ENCODE peak calls at places on chromosomes 6 and 20, in nine cellular contexts. One of them, this sample, is unnamed.

GRCh38 chr6:149563203-149563927 is 2.8 kb upstream of the GINM1 start:
- DNase-seq in K562: no peak
- DNase-seq in cardiac muscle cell: no peak
- DNase-seq in lower leg skin: no peak
- DNase-seq in fibroblast of the aortic adventitia: peak; percentile 88
- DNase-seq in IMR-90: peak; percentile 90
- DNase-seq in right atrium auricular region: no peak
- DNase-seq in retinal pigment epithelial cell: no peak
- DNase-seq in foreskin fibroblast: peak; percentile 67
- DNase-seq in this sample: peak; percentile 53

GRCh38 chr20:38872036-38872435 is 54.2 kb upstream of the FAM83D start:
- DNase-seq in K562: no peak
- DNase-seq in cardiac muscle cell: no peak
- DNase-seq in lower leg skin: no peak
- DNase-seq in fibroblast of the aortic adventitia: no peak
- DNase-seq in IMR-90: no peak
- DNase-seq in right atrium auricular region: no peak
- DNase-seq in retinal pigment epithelial cell: no peak
- DNase-seq in foreskin fibroblast: no peak
- DNase-seq in this sample: no peak

GRCh38 chr6:15801912-15802311 is 139.1 kb upstream of the DTNBP1 start:
- DNase-seq in K562: no peak
- DNase-seq in cardiac muscle cell: no peak
- DNase-seq in lower leg skin: no peak
- DNase-seq in fibroblast of the aortic adventitia: no peak
- DNase-seq in IMR-90: no peak
- DNase-seq in right atrium auricular region: no peak
- DNase-seq in retinal pigment epithelial cell: no peak
- DNase-seq in foreskin fibroblast: no peak
- DNase-seq in this sample: no peak

GRCh38 chr20:25346349-25346748 is 44.3 kb downstream of the ABHD12 start:
- DNase-seq in K562: no peak
- DNase-seq in cardiac muscle cell: no peak
- DNase-seq in lower leg skin: no peak
- DNase-seq in fibroblast of the aortic adventitia: no peak
- DNase-seq in IMR-90: no peak
- DNase-seq in right atrium auricular region: no peak
- DNase-seq in retinal pigment epithelial cell: no peak
- DNase-seq in foreskin fibroblast: no peak
- DNase-seq in this sample: no peak

GRCh38 chr20:37941992-37942391 is 39.1 kb downstream of the VSTM2L start:
- DNase-seq in K562: no peak
- DNase-seq in cardiac muscle cell: no peak
- DNase-seq in lower leg skin: no peak
- DNase-seq in fibroblast of the aortic adventitia: no peak
- DNase-seq in IMR-90: no peak
- DNase-seq in right atrium auricular region: no peak
- DNase-seq in retinal pigment epithelial cell: no peak
- DNase-seq in foreskin fibroblast: no peak
- DNase-seq in this sample: no peak

GRCh38 chr6:41901882-41902519 is 6.8 kb upstream of the USP49 start:
- DNase-seq in K562: peak; percentile 84
- DNase-seq in cardiac muscle cell: no peak
- DNase-seq in lower leg skin: no peak
- DNase-seq in fibroblast of the aortic adventitia: no peak
- DNase-seq in IMR-90: peak; percentile 16
- DNase-seq in right atrium auricular region: no peak
- DNase-seq in retinal pigment epithelial cell: no peak
- DNase-seq in foreskin fibroblast: no peak
- DNase-seq in this sample: no peak

GRCh38 chr6:451847-452246 is 60.3 kb downstream of the IRF4 start:
- DNase-seq in K562: no peak
- DNase-seq in cardiac muscle cell: no peak
- DNase-seq in lower leg skin: no peak
- DNase-seq in fibroblast of the aortic adventitia: no peak
- DNase-seq in IMR-90: no peak
- DNase-seq in right atrium auricular region: no peak
- DNase-seq in retinal pigment epithelial cell: no peak
- DNase-seq in foreskin fibroblast: no peak
- DNase-seq in this sample: no peak

GRCh38 chr6:136669299-136669699 is 119.1 kb upstream of the MAP7 start:
- DNase-seq in K562: peak; percentile 77
- DNase-seq in cardiac muscle cell: no peak
- DNase-seq in lower leg skin: no peak
- DNase-seq in fibroblast of the aortic adventitia: peak; percentile 74
- DNase-seq in IMR-90: peak; percentile 89
- DNase-seq in right atrium auricular region: no peak
- DNase-seq in retinal pigment epithelial cell: peak; percentile 64
- DNase-seq in foreskin fibroblast: peak; percentile 87
- DNase-seq in this sample: peak; percentile 67

GRCh38 chr6:131950767-131951575 is at the start of gene CCN2:
- DNase-seq in K562: no peak
- DNase-seq in cardiac muscle cell: peak; percentile 91
- DNase-seq in lower leg skin: peak; percentile 82
- DNase-seq in fibroblast of the aortic adventitia: peak; percentile 100
- DNase-seq in IMR-90: peak; percentile 100
- DNase-seq in right atrium auricular region: peak; percentile 97
- DNase-seq in retinal pigment epithelial cell: peak; percentile 99
- DNase-seq in foreskin fibroblast: peak; percentile 98
- DNase-seq in this sample: peak; percentile 96

GRCh38 chr20:57807418-57808265 is 97.8 kb upstream of the PMEPA1 start:
- DNase-seq in K562: no peak
- DNase-seq in cardiac muscle cell: peak; percentile 70
- DNase-seq in lower leg skin: no peak
- DNase-seq in fibroblast of the aortic adventitia: no peak
- DNase-seq in IMR-90: no peak
- DNase-seq in right atrium auricular region: no peak
- DNase-seq in retinal pigment epithelial cell: no peak
- DNase-seq in foreskin fibroblast: no peak
- DNase-seq in this sample: no peak

GRCh38 chr20:44924526-44924925 is 14.7 kb downstream of the PABPC1L start:
- DNase-seq in K562: no peak
- DNase-seq in cardiac muscle cell: peak; percentile 49
- DNase-seq in lower leg skin: no peak
- DNase-seq in fibroblast of the aortic adventitia: peak; percentile 7
- DNase-seq in IMR-90: no peak
- DNase-seq in right atrium auricular region: no peak
- DNase-seq in retinal pigment epithelial cell: no peak
- DNase-seq in foreskin fibroblast: no peak
- DNase-seq in this sample: no peak

GRCh38 chr20:48910360-48910781 is 11.1 kb upstream of the ARFGEF2 start:
- DNase-seq in K562: no peak
- DNase-seq in cardiac muscle cell: no peak
- DNase-seq in lower leg skin: no peak
- DNase-seq in fibroblast of the aortic adventitia: peak; percentile 19
- DNase-seq in IMR-90: no peak
- DNase-seq in right atrium auricular region: no peak
- DNase-seq in retinal pigment epithelial cell: no peak
- DNase-seq in foreskin fibroblast: no peak
- DNase-seq in this sample: no peak

GRCh38 chr20:48909910-48910309 is 11.6 kb upstream of the ARFGEF2 start:
- DNase-seq in K562: no peak
- DNase-seq in cardiac muscle cell: no peak
- DNase-seq in lower leg skin: no peak
- DNase-seq in fibroblast of the aortic adventitia: no peak
- DNase-seq in IMR-90: no peak
- DNase-seq in right atrium auricular region: no peak
- DNase-seq in retinal pigment epithelial cell: no peak
- DNase-seq in foreskin fibroblast: no peak
- DNase-seq in this sample: no peak

GRCh38 chr20:48908661-48909316 is 12.7 kb upstream of the ARFGEF2 start:
- DNase-seq in K562: no peak
- DNase-seq in cardiac muscle cell: no peak
- DNase-seq in lower leg skin: no peak
- DNase-seq in fibroblast of the aortic adventitia: no peak
- DNase-seq in IMR-90: no peak
- DNase-seq in right atrium auricular region: no peak
- DNase-seq in retinal pigment epithelial cell: no peak
- DNase-seq in foreskin fibroblast: no peak
- DNase-seq in this sample: no peak

GRCh38 chr20:48916699-48917098 is 4.8 kb upstream of the ARFGEF2 start:
- DNase-seq in K562: no peak
- DNase-seq in cardiac muscle cell: no peak
- DNase-seq in lower leg skin: no peak
- DNase-seq in fibroblast of the aortic adventitia: no peak
- DNase-seq in IMR-90: no peak
- DNase-seq in right atrium auricular region: no peak
- DNase-seq in retinal pigment epithelial cell: no peak
- DNase-seq in foreskin fibroblast: no peak
- DNase-seq in this sample: no peak

DNA sequence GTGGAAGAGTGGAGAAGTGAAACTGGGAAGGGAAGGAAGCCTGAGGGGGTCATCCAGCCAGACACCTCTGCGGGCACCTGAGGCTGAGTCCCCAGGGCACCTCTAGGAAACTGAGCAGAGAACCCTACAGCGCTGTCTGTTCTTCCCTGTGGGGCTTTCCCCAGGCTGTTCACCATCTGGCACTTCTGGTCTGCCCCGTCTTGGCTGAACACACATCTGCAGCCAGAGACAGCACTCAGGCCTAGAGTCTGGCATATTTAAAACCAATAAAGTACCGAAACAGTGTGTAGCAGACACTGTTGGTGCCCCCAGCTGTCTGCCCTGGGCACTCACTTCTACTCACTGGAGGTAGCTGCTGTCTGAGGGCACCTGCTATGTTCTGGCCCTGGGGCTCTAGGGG is 9.4 kb upstream of the ARFGEF2 start:
- DNase-seq in K562: no peak
- DNase-seq in cardiac muscle cell: no peak
- DNase-seq in lower leg skin: no peak
- DNase-seq in fibroblast of the aortic adventitia: no peak
- DNase-seq in IMR-90: no peak
- DNase-seq in right atrium auricular region: no peak
- DNase-seq in retinal pigment epithelial cell: no peak
- DNase-seq in foreskin fibroblast: no peak
- DNase-seq in this sample: no peak
- TF ChIP-seq CTCF in K562: no peak
- TF ChIP-seq CTCF in cardiac muscle cell: no peak
- TF ChIP-seq CTCF in lower leg skin: no peak
- TF ChIP-seq CTCF in fibroblast of the aortic adventitia: no peak
- TF ChIP-seq CTCF in IMR-90: no peak
- TF ChIP-seq CTCF in right atrium auricular region: no peak
- TF ChIP-seq CTCF in retinal pigment epithelial cell: no peak
- TF ChIP-seq CTCF in foreskin fibroblast: no peak
- TF ChIP-seq CTCF in this sample: no peak

GRCh38 chr20:1392443-1392692 is 486 bp downstream of the FKBP1A start:
- DNase-seq in K562: no peak
- DNase-seq in cardiac muscle cell: no peak
- DNase-seq in lower leg skin: no peak
- DNase-seq in fibroblast of the aortic adventitia: no peak
- DNase-seq in IMR-90: no peak
- DNase-seq in right atrium auricular region: no peak
- DNase-seq in retinal pigment epithelial cell: no peak
- DNase-seq in foreskin fibroblast: no peak
- DNase-seq in this sample: no peak

GRCh38 chr20:1390552-1391403 is 2.1 kb downstream of the FKBP1A start:
- DNase-seq in K562: no peak
- DNase-seq in cardiac muscle cell: no peak
- DNase-seq in lower leg skin: no peak
- DNase-seq in fibroblast of the aortic adventitia: no peak
- DNase-seq in IMR-90: no peak
- DNase-seq in right atrium auricular region: no peak
- DNase-seq in retinal pigment epithelial cell: no peak
- DNase-seq in foreskin fibroblast: no peak
- DNase-seq in this sample: no peak

GRCh38 chr20:1392693-1393506 is at the start of gene FKBP1A:
- DNase-seq in K562: peak; percentile 91
- DNase-seq in cardiac muscle cell: peak; percentile 93
- DNase-seq in lower leg skin: peak; percentile 82
- DNase-seq in fibroblast of the aortic adventitia: peak; percentile 83
- DNase-seq in IMR-90: peak; percentile 90
- DNase-seq in right atrium auricular region: peak; percentile 90
- DNase-seq in retinal pigment epithelial cell: peak; percentile 64
- DNase-seq in foreskin fibroblast: peak; percentile 94
- DNase-seq in this sample: no peak

GRCh38 chr20:1391640-1392442 is 1.0 kb downstream of the FKBP1A start:
- DNase-seq in K562: peak; percentile 46
- DNase-seq in cardiac muscle cell: peak; percentile 15
- DNase-seq in lower leg skin: no peak
- DNase-seq in fibroblast of the aortic adventitia: no peak
- DNase-seq in IMR-90: peak; percentile 43
- DNase-seq in right atrium auricular region: no peak
- DNase-seq in retinal pigment epithelial cell: no peak
- DNase-seq in foreskin fibroblast: no peak
- DNase-seq in this sample: no peak

GRCh38 chr20:1393507-1393882 is 641 bp upstream of the FKBP1A start:
- DNase-seq in K562: no peak
- DNase-seq in cardiac muscle cell: no peak
- DNase-seq in lower leg skin: no peak
- DNase-seq in fibroblast of the aortic adventitia: no peak
- DNase-seq in IMR-90: no peak
- DNase-seq in right atrium auricular region: no peak
- DNase-seq in retinal pigment epithelial cell: no peak
- DNase-seq in foreskin fibroblast: no peak
- DNase-seq in this sample: no peak
- H3K4me3 ChIP-seq in K562: peak overlapping the region; percentile 93
- H3K4me3 ChIP-seq in cardiac muscle cell: peak overlapping the region; percentile 85
- H3K4me3 ChIP-seq in lower leg skin: peak overlapping the region; percentile 98
- H3K4me3 ChIP-seq in fibroblast of the aortic adventitia: peak overlapping the region; percentile 88
- H3K4me3 ChIP-seq in IMR-90: peak overlapping the region; percentile 65
- H3K4me3 ChIP-seq in right atrium auricular region: peak overlapping the region; percentile 97
- H3K4me3 ChIP-seq in retinal pigment epithelial cell: peak overlapping the region; percentile 93
- H3K4me3 ChIP-seq in foreskin fibroblast: peak overlapping the region; percentile 96
- H3K4me3 ChIP-seq in this sample: peak overlapping the region; percentile 96

GRCh38 chr20:40359127-40359892 is 329.7 kb downstream of the MAFB start:
- DNase-seq in K562: no peak
- DNase-seq in cardiac muscle cell: no peak
- DNase-seq in lower leg skin: no peak
- DNase-seq in fibroblast of the aortic adventitia: no peak
- DNase-seq in IMR-90: no peak
- DNase-seq in right atrium auricular region: no peak
- DNase-seq in retinal pigment epithelial cell: no peak
- DNase-seq in foreskin fibroblast: no peak
- DNase-seq in this sample: no peak

DNA sequence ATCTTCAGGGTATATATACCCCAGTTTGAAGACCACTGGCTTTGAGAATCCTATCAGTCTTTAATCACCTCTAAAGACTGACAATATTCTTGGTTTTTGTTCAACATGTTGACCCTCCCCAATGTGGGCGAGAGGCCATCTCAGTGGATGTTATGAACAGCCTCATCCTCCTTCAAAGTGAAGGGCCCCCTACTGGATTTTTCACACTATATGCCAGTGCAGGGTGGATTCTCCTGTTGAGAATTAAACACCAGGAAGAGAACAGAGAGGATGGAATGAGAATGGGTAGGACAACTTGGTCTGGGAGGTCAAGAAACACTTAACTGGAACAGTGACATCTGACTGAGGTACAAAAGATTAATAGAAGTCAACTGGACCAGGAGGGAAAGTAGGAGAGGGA is 327.1 kb downstream of the MAFB start:
- DNase-seq in K562: no peak
- DNase-seq in cardiac muscle cell: no peak
- DNase-seq in lower leg skin: no peak
- DNase-seq in fibroblast of the aortic adventitia: no peak
- DNase-seq in IMR-90: no peak
- DNase-seq in right atrium auricular region: no peak
- DNase-seq in retinal pigment epithelial cell: no peak
- DNase-seq in foreskin fibroblast: no peak
- DNase-seq in this sample: no peak
- TF ChIP-seq CTCF in K562: no peak
- TF ChIP-seq CTCF in cardiac muscle cell: no peak
- TF ChIP-seq CTCF in lower leg skin: no peak
- TF ChIP-seq CTCF in fibroblast of the aortic adventitia: no peak
- TF ChIP-seq CTCF in IMR-90: no peak
- TF ChIP-seq CTCF in right atrium auricular region: no peak
- TF ChIP-seq CTCF in retinal pigment epithelial cell: no peak
- TF ChIP-seq CTCF in foreskin fibroblast: no peak
- TF ChIP-seq CTCF in this sample: no peak

GRCh38 chr6:32637219-32637880 is at the start of gene HLA-DQA1:
- DNase-seq in K562: no peak
- DNase-seq in cardiac muscle cell: no peak
- DNase-seq in lower leg skin: peak; percentile 20
- DNase-seq in fibroblast of the aortic adventitia: no peak
- DNase-seq in IMR-90: no peak
- DNase-seq in right atrium auricular region: no peak
- DNase-seq in retinal pigment epithelial cell: no peak
- DNase-seq in foreskin fibroblast: no peak
- DNase-seq in this sample: no peak
- H3K4me3 ChIP-seq in K562: no peak within 1 kb of the TSS
- H3K4me3 ChIP-seq in cardiac muscle cell: no peak within 1 kb of the TSS
- H3K4me3 ChIP-seq in lower leg skin: no peak within 1 kb of the TSS
- H3K4me3 ChIP-seq in fibroblast of the aortic adventitia: no peak within 1 kb of the TSS
- H3K4me3 ChIP-seq in IMR-90: no peak within 1 kb of the TSS
- H3K4me3 ChIP-seq in right atrium auricular region: no peak within 1 kb of the TSS
- H3K4me3 ChIP-seq in retinal pigment epithelial cell: no peak within 1 kb of the TSS
- H3K4me3 ChIP-seq in foreskin fibroblast: no peak within 1 kb of the TSS
- H3K4me3 ChIP-seq in this sample: no peak within 1 kb of the TSS

This sample was measured in HFF-Myc.